ENCODE peak calls at places on chromosomes 5 and 9, in nine cellular contexts. B is breast epithelium, W is lung, F is PC-9, L is cardiac muscle cell, H is right lobe of liver, M is uterus, J is upper lobe of right lung, A is gastrocnemius medialis. S is an unnamed sample.

GRCh38 chr9:20728493-20729220 is 44.6 kb downstream of the FOCAD start:
- DNase-seq in H (no peak), B (no peak), L (peak; percentile 74), J (no peak), M (no peak), A (no peak), W (no peak), F (no peak), S (no peak)

GRCh38 chr5:54315736-54316135 is 5.4 kb upstream of the ARL15 start:
- DNase-seq in F (no peak), W (no peak), B (no peak), M (no peak), A (no peak), H (no peak), L (no peak), J (no peak), S (no peak)

GRCh38 chr9:89877051-89878002 is 272.5 kb downstream of the GADD45G start:
- DNase-seq in W (no peak), H (no peak), J (peak; percentile 46), A (peak; percentile 60), L (no peak), B (no peak), F (no peak), M (peak; percentile 7), S (peak; percentile 46)

GRCh38 chr5:107369622-107370021 is 301.1 kb downstream of the EFNA5 start:
- DNase-seq in B (no peak), A (no peak), H (no peak), M (no peak), F (no peak), J (no peak), W (no peak), L (no peak), S (no peak)

GRCh38 chr9:79945495-79945894 is 373.7 kb downstream of the TLE4 start:
- DNase-seq in A (no peak), M (no peak), L (no peak), W (no peak), F (no peak), J (no peak), H (no peak), B (no peak), S (no peak)

GRCh38 chr9:4435197-4435596 is 55.1 kb upstream of the SLC1A1 start:
- DNase-seq in A (no peak), L (peak; percentile 89), J (no peak), H (no peak), M (no peak), F (peak; percentile 43), W (no peak), B (no peak), S (no peak)

GRCh38 chr5:35229076-35230042 is 928 bp downstream of the PRLR start:
- DNase-seq in H (peak; percentile 77), M (peak; percentile 36), A (no peak), J (peak; percentile 66), W (peak; percentile 54), L (no peak), B (no peak), F (no peak), S (no peak)

GRCh38 chr5:32981061-32981460 is 269.9 kb downstream of the NPR3 start:
- DNase-seq in B (no peak), W (no peak), F (no peak), A (no peak), M (no peak), H (no peak), L (no peak), J (no peak), S (no peak)

GRCh38 chr9:35829764-35830096 is 702 bp downstream of the TMEM8B start:
- DNase-seq in J (no peak), M (no peak), L (no peak), F (no peak), A (no peak), W (no peak), B (no peak), H (no peak), S (no peak)

GRCh38 chr9:95341262-95342011 is 23.9 kb upstream of the FANCC start:
- DNase-seq in H (no peak), M (no peak), W (no peak), A (no peak), F (peak; percentile 52), L (peak; percentile 57), J (no peak), B (no peak), S (no peak)

GRCh38 chr9:35579130-35579529 is 25.9 kb upstream of the TESK1 start:
- DNase-seq in W (no peak), M (no peak), B (no peak), J (no peak), F (no peak), A (no peak), L (no peak), H (no peak), S (no peak)

GRCh38 chr5:151234476-151235238 is 10.8 kb upstream of the CCDC69 start:
- DNase-seq in B (peak; percentile 50), W (peak; percentile 83), M (peak; percentile 82), J (peak; percentile 90), H (peak; percentile 83), A (peak; percentile 70), F (peak; percentile 45), L (peak; percentile 96), S (peak; percentile 89)

GRCh38 chr9:131747352-131747751 is 7.5 kb upstream of the RAPGEF1 start:
- DNase-seq in M (no peak), W (no peak), F (peak; percentile 61), A (no peak), J (no peak), L (peak; percentile 76), H (no peak), B (no peak), S (no peak)

GRCh38 chr5:177984565-177985166 is 11.4 kb downstream of the PROP1 start:
- DNase-seq in M (no peak), W (no peak), A (no peak), L (peak; percentile 16), F (no peak), H (no peak), J (no peak), B (no peak), S (peak; percentile 21)

GRCh38 chr9:94084314-94084713 is at the start of gene PTPDC1:
- DNase-seq in F (no peak), H (no peak), B (no peak), A (no peak), L (peak; percentile 84), M (no peak), W (no peak), J (no peak), S (no peak)

GRCh38 chr5:128920345-128921215 is 44.7 kb upstream of the SLC27A6 start:
- DNase-seq in A (no peak), M (no peak), J (no peak), H (no peak), B (no peak), L (peak; percentile 52), F (no peak), W (no peak), S (no peak)

GRCh38 chr5:96597441-96598020 is 64.6 kb upstream of the CAST start:
- DNase-seq in J (no peak), A (no peak), H (no peak), M (no peak), L (peak; percentile 20), F (no peak), W (no peak), B (no peak), S (no peak)

GRCh38 chr5:53151713-53152458 is 42.3 kb upstream of the MOCS2 start:
- DNase-seq in F (no peak), H (no peak), B (no peak), A (no peak), J (no peak), W (no peak), M (no peak), L (peak; percentile 88), S (no peak)

GRCh38 chr5:40041452-40041851 is 616.7 kb upstream of the DAB2 start:
- DNase-seq in A (no peak), L (no peak), B (no peak), F (no peak), W (no peak), J (no peak), H (no peak), M (no peak), S (no peak)

GRCh38 chr5:56388229-56389065 is 155.3 kb upstream of the ANKRD55 start:
- DNase-seq in M (no peak), A (no peak), B (no peak), F (no peak), L (no peak), H (no peak), W (no peak), J (no peak), S (no peak)
- H3K9me3 ChIP-seq in M (no peaks in the 10 kb centered on the region), A (no peaks in the 10 kb centered on the region), B (no peaks in the 10 kb centered on the region), F (no peaks in the 10 kb centered on the region), L (no peaks in the 10 kb centered on the region), H (no peaks in the 10 kb centered on the region), W (no peaks in the 10 kb centered on the region), J (no peaks in the 10 kb centered on the region), S (no peaks in the 10 kb centered on the region)

GRCh38 chr9:92740969-92741368 is 23.7 kb downstream of the BICD2 start:
- DNase-seq in W (no peak), L (no peak), B (no peak), A (no peak), J (no peak), F (no peak), M (no peak), H (no peak), S (no peak)
- H3K4me1 ChIP-seq in W (peaks cover 41% of the 10 kb centered on the region), L (peaks cover 8% of the 10 kb centered on the region), B (peaks cover 16% of the 10 kb centered on the region), A (peaks cover 40% of the 10 kb centered on the region), J (peaks cover 56% of the 10 kb centered on the region), F (no peaks in the 10 kb centered on the region), M (peaks cover 5% of the 10 kb centered on the region), H (no peaks in the 10 kb centered on the region), S (peaks cover 83% of the 10 kb centered on the region)

DNA sequence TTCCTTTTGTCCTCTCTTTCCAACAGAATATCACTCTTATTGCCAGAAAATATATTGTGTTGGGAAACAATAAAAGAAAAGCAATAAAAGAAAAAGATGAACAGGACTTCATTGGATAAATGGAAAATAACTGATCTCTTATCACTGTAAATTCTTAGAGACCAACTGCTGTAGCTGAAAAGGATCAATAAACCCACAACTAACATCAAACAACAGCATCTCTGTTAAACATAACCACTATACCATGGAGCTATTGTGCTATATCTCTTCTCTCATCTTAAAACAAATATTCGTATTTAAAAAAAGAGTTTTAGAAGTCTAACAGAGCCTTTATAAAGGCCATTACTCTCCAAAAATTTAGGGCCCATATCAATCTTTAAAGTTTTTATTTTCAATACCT is 502.4 kb downstream of the TMEM232 start:
- DNase-seq in F (no peak), L (no peak), B (no peak), H (no peak), M (no peak), A (no peak), W (no peak), J (no peak), S (no peak)
- H3K9me3 ChIP-seq in F (no peaks in the 10 kb centered on the region), L (no peaks in the 10 kb centered on the region), B (peaks cover 24% of the 10 kb centered on the region), H (no peaks in the 10 kb centered on the region), M (no peaks in the 10 kb centered on the region), A (peaks cover 5% of the 10 kb centered on the region), W (peaks cover 31% of the 10 kb centered on the region), J (peaks cover 14% of the 10 kb centered on the region), S (peaks cover 4% of the 10 kb centered on the region)

DNA sequence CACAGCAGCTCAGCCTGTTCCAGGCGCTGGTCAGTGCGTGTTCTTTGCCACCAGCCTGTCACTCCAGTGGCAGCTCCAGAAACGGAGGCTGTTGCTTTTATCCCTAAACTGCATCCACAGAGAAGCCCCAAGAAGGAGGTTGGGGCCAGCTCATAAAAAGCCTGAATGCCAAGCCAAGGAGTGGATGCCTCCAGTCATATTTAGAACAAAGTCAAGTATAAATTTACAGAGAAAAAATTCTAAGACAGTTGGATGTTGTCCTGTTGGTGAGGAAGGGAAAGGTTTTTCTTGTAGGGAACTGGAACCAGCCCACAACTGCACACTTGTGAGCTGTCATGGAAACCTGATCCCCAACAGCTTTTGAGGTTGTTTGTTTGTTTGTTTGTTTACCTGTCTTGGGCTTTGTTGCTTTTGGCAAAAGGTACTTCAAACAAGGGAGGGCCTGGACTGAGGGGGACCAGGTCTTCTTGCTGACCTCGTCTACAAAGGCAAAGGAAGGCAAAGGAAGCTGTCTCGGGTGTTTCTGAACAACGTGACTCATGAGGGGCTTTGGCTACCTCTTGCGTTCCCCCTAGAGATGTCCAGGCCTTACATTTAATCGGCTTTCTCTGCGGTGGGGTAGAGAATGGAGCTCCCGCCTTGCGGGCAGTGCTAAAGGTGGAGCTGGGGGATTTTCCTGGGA is 36.7 kb downstream of the OLFML2A start:
- DNase-seq in L (no peak), B (no peak), J (no peak), A (no peak), M (no peak), H (no peak), W (no peak), F (no peak), S (no peak)
- H3K4me1 ChIP-seq in L (peaks cover 10% of the 10 kb centered on the region), B (peaks cover 5% of the 10 kb centered on the region), J (no peaks in the 10 kb centered on the region), A (no peaks in the 10 kb centered on the region), M (no peaks in the 10 kb centered on the region), H (no peaks in the 10 kb centered on the region), W (no peaks in the 10 kb centered on the region), F (peaks cover 54% of the 10 kb centered on the region), S (no peaks in the 10 kb centered on the region)

S was measured in right atrium auricular region.